ENCODE peak calls at places on chromosomes 4 and X, in six cellular contexts. Q is posterior vena cava, K is HFF-Myc, R is NCI-H524, V is NCI-H1105, C is omental fat pad. L is an unnamed sample.

GRCh38 chr4:186700746-186701145 is 22.9 kb downstream of the FAT1 start:
- DNase-seq in C (no peak), R (no peak), Q (peak; percentile 92), K (no peak), V (no peak), L (no peak)

GRCh38 chrX:36443007-36443406 is 523.5 kb downstream of the CFAP47 start:
- DNase-seq in R (no peak), C (no peak), Q (no peak), V (no peak), K (no peak), L (no peak)

GRCh38 chr4:26120098-26120795 is 200.6 kb upstream of the RBPJ start:
- DNase-seq in Q (no peak), R (peak; percentile 55), K (no peak), V (no peak), C (no peak), L (no peak)

GRCh38 chr4:7051144-7051495 is 7.9 kb downstream of the TADA2B start:
- DNase-seq in C (no peak), R (no peak), Q (no peak), K (no peak), V (no peak), L (no peak)

GRCh38 chrX:153405426-153405825 is 4.3 kb upstream of the PNMA6E start:
- DNase-seq in V (no peak), K (no peak), Q (peak; percentile 42), R (no peak), C (no peak), L (no peak)

GRCh38 chr4:5511791-5512190 is 196.6 kb downstream of the EVC2 start:
- DNase-seq in C (no peak), K (no peak), R (no peak), V (no peak), Q (no peak), L (no peak)

GRCh38 chr4:54281060-54281781 is 52.1 kb downstream of the PDGFRA start:
- DNase-seq in Q (peak; percentile 94), C (no peak), R (no peak), V (no peak), K (peak; percentile 71), L (no peak)

GRCh38 chrX:40705658-40706312 is 29.6 kb downstream of the MED14 start:
- DNase-seq in K (no peak), Q (no peak), C (no peak), R (no peak), V (no peak), L (no peak)

GRCh38 chrX:86171366-86171765 is 23.1 kb downstream of the DACH2 start:
- DNase-seq in C (no peak), Q (no peak), V (no peak), K (no peak), R (peak; percentile 66), L (no peak)

GRCh38 chr4:15906024-15906443 is 32.5 kb downstream of the FGFBP1 start:
- DNase-seq in K (no peak), C (no peak), R (peak; percentile 27), V (no peak), Q (no peak), L (no peak)

GRCh38 chr4:165905405-165906027 is 32.5 kb downstream of the TLL1 start:
- DNase-seq in C (no peak), Q (no peak), R (no peak), K (no peak), V (no peak), L (no peak)

GRCh38 chr4:8114456-8115202 is 44.0 kb downstream of the ABLIM2 start:
- DNase-seq in V (no peak), Q (no peak), K (no peak), C (no peak), R (no peak), L (no peak)

GRCh38 chrX:53695901-53696300 is 9.4 kb upstream of the HUWE1 start:
- DNase-seq in K (no peak), R (peak; percentile 73), V (peak; percentile 67), Q (no peak), C (no peak), L (no peak)

GRCh38 chrX:4547218-4547836 is 833.9 kb upstream of the PRKX start:
- DNase-seq in R (peak; percentile 67), V (no peak), C (no peak), Q (no peak), K (no peak), L (no peak)

GRCh38 chrX:12767856-12768255 is 23.4 kb upstream of the PRPS2 start:
- DNase-seq in R (no peak), V (peak; percentile 9), Q (no peak), C (no peak), K (no peak), L (no peak)

L was measured in D721Med.